ENCODE peak calls at places on chromosome 9, in nine cellular contexts. Q is OCI-LY7; E is A172; U is lower lobe of right lung; M is ureter; T is HTR-8/SVneo; S is cardiac muscle cell; Z is NCI-H2171 treated with DMSO at 0.1 percent for 48 hours; X is CD8-positive, alpha-beta memory T cell. V is an unnamed sample.

GRCh38 chr9:122463828-122464632 is 13.7 kb downstream of the OR1J1 start:
- DNase-seq in E (peak), Q (peak), Z (no peak), X (no peak), T (no peak), U (no peak), M (no peak), S (no peak), V (no peak)

GRCh38 chr9:80049096-80049495 is 477.3 kb downstream of the TLE4 start:
- DNase-seq in E (no peak), Z (no peak), M (no peak), U (no peak), Q (no peak), X (no peak), T (peak), S (no peak), V (no peak)

GRCh38 chr9:84511651-84512050 is 157.9 kb upstream of the NTRK2 start:
- DNase-seq in S (no peak), U (no peak), Z (no peak), X (no peak), T (no peak), Q (no peak), M (no peak), E (no peak), V (no peak)

GRCh38 chr9:7298123-7298522 is 501.5 kb downstream of the DMAC1 start:
- DNase-seq in S (no peak), E (no peak), T (no peak), Z (no peak), Q (no peak), U (no peak), M (no peak), X (no peak), V (no peak)

GRCh38 chr9:6270896-6271295 is 55.3 kb downstream of the IL33 start:
- DNase-seq in E (no peak), Q (no peak), S (no peak), Z (no peak), T (no peak), U (no peak), X (no peak), M (no peak), V (no peak)

GRCh38 chr9:80061940-80062339 is 490.2 kb downstream of the TLE4 start:
- DNase-seq in U (no peak), T (peak), X (no peak), S (peak), Q (no peak), Z (no peak), E (peak), M (no peak), V (no peak)

GRCh38 chr9:22005083-22005699 is 3.9 kb downstream of the CDKN2B start:
- DNase-seq in M (no peak), Q (peak), U (no peak), T (no peak), X (no peak), E (no peak), Z (no peak), S (peak), V (peak)

GRCh38 chr9:17528859-17529258 is 50.0 kb upstream of the SH3GL2 start:
- DNase-seq in Q (peak), S (no peak), M (no peak), T (no peak), E (peak), Z (peak), X (no peak), U (no peak), V (no peak)

GRCh38 chr9:126514037-126514821 is 99.5 kb upstream of the LMX1B start:
- DNase-seq in Z (peak), E (no peak), S (peak), Q (peak), U (peak), M (no peak), T (peak), X (peak), V (peak)

GRCh38 chr9:98552306-98552705 is 156.4 kb downstream of the GABBR2 start:
- DNase-seq in M (no peak), Q (no peak), E (peak), Z (no peak), T (no peak), S (no peak), X (no peak), U (no peak), V (no peak)

GRCh38 chr9:136720251-136720886 is 8.0 kb downstream of the DIPK1B start:
- DNase-seq in M (no peak), S (no peak), E (no peak), Q (no peak), T (no peak), Z (no peak), X (no peak), U (no peak), V (no peak)

GRCh38 chr9:73474002-73474600 is 322.4 kb downstream of the ANXA1 start:
- DNase-seq in S (no peak), T (no peak), Z (no peak), M (no peak), Q (no peak), E (no peak), X (no peak), U (no peak), V (no peak)

GRCh38 chr9:134942421-134943119 is 24.9 kb upstream of the FCN1 start:
- DNase-seq in Q (no peak), S (no peak), E (peak), T (no peak), Z (no peak), U (no peak), M (no peak), X (no peak), V (no peak)

GRCh38 chr9:101738566-101739183 is at the start of gene GRIN3A:
- DNase-seq in T (peak), Z (peak), M (no peak), U (peak), X (no peak), S (peak), E (no peak), Q (no peak), V (no peak)

GRCh38 chr9:1871486-1872181 is 143.5 kb upstream of the SMARCA2 start:
- DNase-seq in Q (no peak), E (no peak), S (peak), M (no peak), T (no peak), X (no peak), U (no peak), Z (peak), V (peak)

GRCh38 chr9:4382722-4383317 is 83.0 kb upstream of the GLIS3 start:
- DNase-seq in Z (peak), U (no peak), T (peak), M (no peak), Q (no peak), S (peak), E (peak), X (no peak), V (peak)

GRCh38 chr9:71758785-71759184 is 9.5 kb downstream of the CEMIP2 start:
- DNase-seq in S (no peak), T (no peak), U (no peak), M (no peak), X (no peak), E (peak), Z (peak), Q (no peak), V (no peak)

GRCh38 chr9:12502520-12502919 is 190.7 kb upstream of the TYRP1 start:
- DNase-seq in E (no peak), Q (no peak), Z (no peak), U (no peak), S (no peak), X (no peak), T (no peak), M (no peak), V (no peak)

GRCh38 chr9:129665008-129665771 is at the start of gene PRRX2:
- DNase-seq in M (peak), T (peak), Z (no peak), S (peak), X (no peak), E (no peak), Q (no peak), U (no peak), V (peak)

GRCh38 chr9:124593080-124594058 is 86.2 kb upstream of the NR5A1 start:
- DNase-seq in X (no peak), Z (peak), E (no peak), Q (no peak), M (no peak), U (no peak), T (no peak), S (peak), V (no peak)

GRCh38 chr9:114844766-114845165 is 38.9 kb upstream of the TNFSF15 start:
- DNase-seq in X (no peak), Z (peak), E (no peak), U (no peak), S (no peak), Q (no peak), M (no peak), T (no peak), V (peak)

GRCh38 chr9:38000332-38000731 is 68.7 kb downstream of the SHB start:
- DNase-seq in Q (no peak), E (no peak), U (no peak), X (no peak), M (no peak), Z (no peak), T (no peak), S (no peak), V (no peak)

GRCh38 chr9:93670208-93671029 is 94.0 kb downstream of the PHF2 start:
- DNase-seq in M (peak), E (no peak), X (peak), Z (no peak), Q (no peak), S (peak), T (no peak), U (no peak), V (no peak)

GRCh38 chr9:129501771-129502324 is 119.1 kb downstream of the C9orf50 start:
- DNase-seq in X (no peak), S (no peak), U (peak), E (no peak), Q (no peak), T (no peak), Z (no peak), M (no peak), V (no peak)

GRCh38 chr9:93085676-93086075 is 10.3 kb upstream of the CARD19 start:
- DNase-seq in X (no peak), U (peak), Z (no peak), Q (no peak), E (no peak), M (no peak), T (no peak), S (no peak), V (no peak)

GRCh38 chr9:92564982-92565381 is 29.2 kb upstream of the ECM2 start:
- DNase-seq in E (no peak), X (no peak), S (no peak), Q (no peak), M (no peak), T (no peak), U (no peak), Z (peak), V (no peak)

GRCh38 chr9:136507992-136508375 is 25.1 kb upstream of the SEC16A start:
- DNase-seq in U (no peak), T (no peak), S (no peak), E (no peak), X (no peak), Z (no peak), M (no peak), Q (no peak), V (no peak)

GRCh38 chr9:114247086-114247485 is 75.8 kb upstream of the ORM1 start:
- DNase-seq in T (no peak), U (no peak), S (no peak), E (no peak), Q (no peak), X (no peak), Z (no peak), M (no peak), V (no peak)

GRCh38 chr9:22005700-22006605 is 3.2 kb downstream of the CDKN2B start:
- DNase-seq in X (no peak), E (no peak), T (no peak), Z (no peak), U (no peak), Q (peak), S (no peak), M (no peak), V (peak)

GRCh38 chr9:127917603-127918002 is 762 bp upstream of the ST6GALNAC4 start:
- DNase-seq in E (no peak), Z (peak), X (no peak), M (no peak), U (peak), Q (peak), S (no peak), T (no peak), V (no peak)

GRCh38 chr9:132673355-132673754 is 3.1 kb downstream of the GTF3C4 start:
- DNase-seq in X (no peak), U (no peak), S (peak), E (peak), T (peak), Z (peak), Q (peak), M (no peak), V (no peak)

V was measured in CD4-positive, CD25-positive, alpha-beta regulatory T cell.